ENCODE peak calls at places on chromosomes 3 and 15, in eight cellular contexts. M is EH; K is T-helper 1 cell; T is activated CD4-positive, alpha-beta memory T cell treated with anti-CD3 and anti-CD28 coated beads, Interleukin-2, amount 10 ng/mL, durations not matched to agents 7 days and 5 days; S is transverse colon; W is NCI-H1436; X is fibroblast of mammary gland; B is RKO. V is an unnamed sample.
A peak's percentile ranks its signal among the peaks of the same experiment; 100 is the strongest.

GRCh38 chr3:112739252-112739945 is 98.5 kb upstream of the CCDC80 start:
- DNase-seq in M (peak; percentile 73), K (no peak), T (no peak), S (no peak), W (no peak), X (peak; percentile 42), B (no peak), V (no peak)

GRCh38 chr3:64129581-64129980 is 95.7 kb downstream of the PRICKLE2 start:
- DNase-seq in M (no peak), K (no peak), T (no peak), S (no peak), W (no peak), X (no peak), B (no peak), V (no peak)

GRCh38 chr15:82709081-82709420 is 624 bp downstream of the AP3B2 start:
- DNase-seq in M (no peak), K (no peak), T (no peak), S (no peak), W (peak; percentile 17), X (no peak), B (no peak), V (no peak)

GRCh38 chr3:30188713-30189112 is 417.7 kb upstream of the TGFBR2 start:
- DNase-seq in M (peak; percentile 57), K (no peak), T (no peak), S (no peak), W (peak; percentile 9), X (peak; percentile 34), B (no peak), V (no peak)

GRCh38 chr15:67048281-67049279 is 16.8 kb upstream of the SMAD3 start:
- DNase-seq in M (peak; percentile 96), K (no peak), T (no peak), S (peak; percentile 86), W (no peak), X (peak; percentile 81), B (no peak), V (no peak)

GRCh38 chr15:25435474-25436243 is 3.2 kb downstream of the UBE3A start:
- DNase-seq in M (peak; percentile 24), K (no peak), T (no peak), S (no peak), W (no peak), X (no peak), B (no peak), V (no peak)

GRCh38 chr3:66442254-66443249 is 58.3 kb downstream of the LRIG1 start:
- DNase-seq in M (peak; percentile 86), K (no peak), T (no peak), S (peak; percentile 78), W (no peak), X (peak; percentile 90), B (no peak), V (no peak)

GRCh38 chr3:134362221-134362620 is 12.0 kb downstream of the AMOTL2 start:
- DNase-seq in M (peak; percentile 21), K (no peak), T (no peak), S (no peak), W (no peak), X (no peak), B (no peak), V (no peak)

GRCh38 chr15:59039225-59039624 is 51.8 kb downstream of the RNF111 start:
- DNase-seq in M (no peak), K (no peak), T (no peak), S (no peak), W (no peak), X (no peak), B (no peak), V (no peak)

GRCh38 chr3:38374221-38374620 is 27.6 kb downstream of the XYLB start:
- DNase-seq in M (no peak), K (no peak), T (peak; percentile 69), S (no peak), W (no peak), X (no peak), B (no peak), V (no peak)

GRCh38 chr15:36601497-36601932 is 22.1 kb downstream of the CDIN1 start:
- DNase-seq in M (peak; percentile 93), K (no peak), T (no peak), S (peak; percentile 32), W (no peak), X (peak; percentile 96), B (no peak), V (no peak)

GRCh38 chr3:73605861-73606260 is 18.9 kb downstream of the PDZRN3 start:
- DNase-seq in M (no peak), K (no peak), T (no peak), S (no peak), W (no peak), X (no peak), B (no peak), V (no peak)

GRCh38 chr3:178085817-178086123 is 450.5 kb upstream of the KCNMB2 start:
- DNase-seq in M (no peak), K (no peak), T (no peak), S (no peak), W (no peak), X (no peak), B (no peak), V (no peak)

GRCh38 chr3:194577985-194578905 is 55.0 kb downstream of the TMEM44 start:
- DNase-seq in M (peak; percentile 94), K (no peak), T (no peak), S (peak; percentile 33), W (no peak), X (peak; percentile 96), B (peak; percentile 83), V (peak; percentile 10)